ENCODE peak calls at places on chromosomes 2 and 18, in eight cellular contexts. I is transverse colon, E is ovary, F is AG04450, D is stomach, L is RWPE1, S is thyroid gland, X is uterus. A is an unnamed sample.
A peak's percentile ranks its signal among the peaks of the same experiment; 100 is the strongest.

GRCh38 chr18:10317864-10318685 is 136.4 kb upstream of the APCDD1 start:
- DNase-seq in I (no peak), E (no peak), F (no peak), D (no peak), L (no peak), S (no peak), X (no peak), A (no peak)

GRCh38 chr2:217127744-217128143 is 267.9 kb upstream of the TNP1 start:
- DNase-seq in I (no peak), E (no peak), F (no peak), D (no peak), L (no peak), S (no peak), X (no peak), A (no peak)

GRCh38 chr18:63823516-63824219 is 48.5 kb downstream of the SERPINB7 start:
- DNase-seq in I (peak; percentile 20), E (no peak), F (peak; percentile 51), D (peak; percentile 38), L (no peak), S (peak; percentile 10), X (no peak), A (peak; percentile 19)

GRCh38 chr2:40096360-40096759 is 317.3 kb upstream of the THUMPD2 start:
- DNase-seq in I (no peak), E (no peak), F (no peak), D (no peak), L (peak; percentile 19), S (no peak), X (no peak), A (no peak)

GRCh38 chr2:108222261-108222660 is 17.5 kb upstream of the SULT1C3 start:
- DNase-seq in I (no peak), E (no peak), F (no peak), D (no peak), L (no peak), S (peak; percentile 62), X (no peak), A (no peak)

GRCh38 chr2:9169310-9170107 is 37.1 kb upstream of the ASAP2 start:
- DNase-seq in I (no peak), E (no peak), F (no peak), D (no peak), L (no peak), S (no peak), X (no peak), A (no peak)

GRCh38 chr2:78701546-78701945 is 324.0 kb upstream of the REG3G start:
- DNase-seq in I (no peak), E (no peak), F (no peak), D (no peak), L (no peak), S (no peak), X (no peak), A (no peak)

GRCh38 chr18:39660141-39660540 is 2094.5 kb upstream of the CELF4 start:
- DNase-seq in I (no peak), E (no peak), F (no peak), D (no peak), L (no peak), S (no peak), X (no peak), A (no peak)

GRCh38 chr2:224584768-224585204 is 377 bp downstream of the CUL3 start:
- DNase-seq in I (peak; percentile 58), E (no peak), F (no peak), D (peak; percentile 49), L (peak; percentile 27), S (peak; percentile 53), X (peak; percentile 37), A (peak; percentile 63)

GRCh38 chr2:194769030-194769429 is 888.0 kb upstream of the SLC39A10 start:
- DNase-seq in I (no peak), E (no peak), F (no peak), D (no peak), L (no peak), S (no peak), X (no peak), A (no peak)

DNA sequence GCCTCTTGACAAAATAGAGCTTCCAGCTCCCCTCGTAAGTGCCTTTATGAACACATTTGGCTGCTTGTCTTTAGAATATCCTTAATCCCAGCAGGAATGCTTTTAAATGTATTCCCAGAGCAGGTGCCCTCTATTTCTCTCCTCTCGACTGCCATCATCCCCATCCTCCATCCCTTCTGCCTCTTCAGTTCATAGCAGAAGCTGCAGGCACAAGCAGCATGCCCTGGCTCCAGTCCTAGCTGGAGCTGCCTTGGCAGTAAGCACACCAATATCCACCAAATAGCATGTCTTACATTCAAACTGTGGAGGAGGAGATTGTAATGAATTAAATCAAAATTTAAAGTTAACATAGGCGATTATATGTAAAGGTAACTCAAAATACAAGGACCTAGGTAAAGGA is 891.3 kb upstream of the SLC39A10 start:
- DNase-seq in I (no peak), E (no peak), F (no peak), D (no peak), L (no peak), S (no peak), X (no peak), A (no peak)
- TF ChIP-seq CTCF in I (no peak), E (no peak), F (no peak), D (no peak), L (no peak), S (no peak), X (no peak), A (no peak)

GRCh38 chr18:48918156-48918555 is 32.6 kb downstream of the SMAD7 start:
- DNase-seq in I (no peak), E (peak; percentile 7), F (no peak), D (no peak), L (no peak), S (no peak), X (no peak), A (no peak)
- H3K27ac ChIP-seq in I (no peak overlapping the region), E (no peak overlapping the region), F (no peak overlapping the region), D (no peak overlapping the region), L (peak overlapping the region; percentile 25), S (no peak overlapping the region), X (no peak overlapping the region), A (no peak overlapping the region)

GRCh38 chr2:47299555-47299954 is 103.4 kb upstream of the MSH2 start:
- DNase-seq in I (no peak), E (no peak), F (peak; percentile 48), D (no peak), L (no peak), S (no peak), X (peak; percentile 36), A (no peak)
- TF ChIP-seq CTCF in I (no peak), E (no peak), F (no peak), D (no peak), L (no peak), S (no peak), X (no peak), A (no peak)

GRCh38 chr2:120323214-120323613 is 22.7 kb upstream of the INHBB start:
- DNase-seq in I (no peak), E (peak; percentile 62), F (no peak), D (no peak), L (no peak), S (peak; percentile 10), X (peak; percentile 71), A (peak; percentile 92)
- H3K27ac ChIP-seq in I (no peak overlapping the region), E (no peak overlapping the region), F (no peak overlapping the region), D (no peak overlapping the region), L (no peak overlapping the region), S (no peak overlapping the region), X (peak overlapping the region; percentile 43), A (no peak overlapping the region)

GRCh38 chr2:126778561-126779285 is 120.0 kb upstream of the TEX51 start:
- DNase-seq in I (peak; percentile 11), E (no peak), F (no peak), D (no peak), L (no peak), S (no peak), X (no peak), A (no peak)

GRCh38 chr2:126777620-126777978 is 121.1 kb upstream of the TEX51 start:
- DNase-seq in I (no peak), E (no peak), F (no peak), D (no peak), L (no peak), S (no peak), X (no peak), A (no peak)

GRCh38 chr2:126776255-126776654 is 120.3 kb downstream of the GYPC start:
- DNase-seq in I (no peak), E (no peak), F (no peak), D (no peak), L (no peak), S (peak; percentile 14), X (no peak), A (peak; percentile 18)

GRCh38 chr2:126775300-126775985 is 119.5 kb downstream of the GYPC start:
- DNase-seq in I (no peak), E (no peak), F (no peak), D (no peak), L (no peak), S (no peak), X (no peak), A (no peak)

GRCh38 chr2:126776701-126777619 is 121.0 kb downstream of the GYPC start:
- DNase-seq in I (peak; percentile 87), E (peak; percentile 87), F (peak; percentile 21), D (peak; percentile 83), L (peak; percentile 57), S (peak; percentile 73), X (peak; percentile 66), A (peak; percentile 68)
- TF ChIP-seq CTCF in I (peak; percentile 93), E (peak; percentile 81), F (peak; percentile 99), D (peak; percentile 72), L (peak; percentile 95), S (peak; percentile 95), X (peak; percentile 90), A (peak; percentile 88)

GRCh38 chr2:46490521-46491141 is 11.3 kb downstream of the TMEM247 start:
- DNase-seq in I (peak; percentile 25), E (peak; percentile 62), F (no peak), D (no peak), L (no peak), S (peak; percentile 92), X (peak; percentile 65), A (peak; percentile 40)
- H3K27ac ChIP-seq in I (peak overlapping the region; percentile 10), E (peak overlapping the region; percentile 17), F (peak overlapping the region; percentile 24), D (no peak overlapping the region), L (no peak overlapping the region), S (peak overlapping the region; percentile 89), X (peak overlapping the region; percentile 83), A (no peak overlapping the region)

DNA sequence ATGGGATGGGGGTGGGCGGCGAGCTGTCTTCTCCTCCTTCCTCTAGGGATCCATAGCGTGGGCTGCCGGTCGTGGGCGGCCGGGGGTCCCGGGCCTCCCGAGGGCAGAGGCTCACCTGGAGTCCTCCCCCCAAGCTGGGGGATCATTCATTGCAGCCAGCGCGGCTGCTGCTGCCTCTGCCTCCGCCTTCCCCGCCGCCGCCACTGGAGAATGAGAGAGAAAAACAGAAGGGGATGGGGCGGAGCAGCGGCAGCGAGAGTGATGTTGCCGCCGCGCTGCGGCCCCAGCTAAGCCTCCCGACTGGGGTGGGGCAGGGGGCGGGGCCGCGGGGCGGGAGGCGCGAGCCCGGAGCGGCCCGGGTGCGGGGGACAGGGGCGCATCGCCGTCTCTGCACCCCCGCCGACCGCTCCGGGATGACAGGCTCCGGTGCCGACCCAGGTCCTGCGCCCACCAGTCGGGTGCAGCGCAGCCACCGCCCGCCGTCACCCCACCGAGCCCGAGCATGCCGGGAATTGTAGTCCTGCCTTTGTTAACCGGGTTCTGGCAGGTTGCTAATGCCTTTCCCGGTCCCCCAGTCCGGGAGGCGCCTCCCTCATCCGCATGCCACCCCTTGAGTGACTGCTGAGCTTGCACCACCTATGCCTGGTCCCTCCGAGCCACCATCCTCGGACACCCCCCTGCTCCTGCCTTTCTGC is at the start of gene KIF3C:
- DNase-seq in I (peak; percentile 66), E (peak; percentile 77), F (no peak), D (peak; percentile 59), L (peak; percentile 71), S (peak; percentile 70), X (peak; percentile 70), A (peak; percentile 77)
- TF ChIP-seq CTCF in I (no peak), E (no peak), F (no peak), D (no peak), L (no peak), S (no peak), X (no peak), A (no peak)

A was measured in adrenal gland.